ENCODE peak calls at places on chromosomes 12 and 14, in five cellular contexts. L, H, D, G and Q are unnamed samples. For H3K27me3 and H3K4me1, the result is how much of the 10 kb centered on the place peaks cover.

GRCh38 chr12:110816761-110817160 is 30.0 kb upstream of the CCDC63 start:
- DNase-seq in L (no peak), H (no peak), D (no peak), G (no peak), Q (no peak)

GRCh38 chr12:38159591-38160317 is 156.8 kb upstream of the ALG10B start:
- DNase-seq in L (no peak), H (no peak), D (no peak), G (no peak), Q (no peak)

GRCh38 chr12:107127482-107128185 is 34.3 kb upstream of the CRY1 start:
- DNase-seq in L (no peak), H (no peak), D (no peak), G (no peak), Q (no peak)

GRCh38 chr14:103735815-103736545 is 20.4 kb downstream of the ZFYVE21 start:
- DNase-seq in L (no peak), H (no peak), D (no peak), G (no peak), Q (no peak)

GRCh38 chr14:60215127-60215444 is 33.9 kb upstream of the PPM1A start:
- DNase-seq in L (no peak), H (no peak), D (no peak), G (no peak), Q (no peak)

GRCh38 chr12:114926341-114926740 is 242.4 kb upstream of the TBX3 start:
- DNase-seq in L (no peak), H (no peak), D (no peak), G (no peak), Q (no peak)

GRCh38 chr12:122864894-122865253 is 29.6 kb downstream of the HIP1R start:
- DNase-seq in L (no peak), H (no peak), D (no peak), G (no peak), Q (no peak)

GRCh38 chr12:106226884-106227640 is 20.8 kb downstream of the CKAP4 start:
- DNase-seq in L (no peak), H (peak), D (no peak), G (peak), Q (peak)

GRCh38 chr12:24778486-24779304 is 170.2 kb downstream of the BCAT1 start:
- DNase-seq in L (peak), H (peak), D (no peak), G (peak), Q (no peak)

GRCh38 chr12:124758266-124759200 is 105.1 kb downstream of the SCARB1 start:
- DNase-seq in L (no peak), H (no peak), D (no peak), G (no peak), Q (no peak)

GRCh38 chr14:81166126-81166525 is 54.6 kb downstream of the GTF2A1 start:
- DNase-seq in L (no peak), H (no peak), D (no peak), G (no peak), Q (no peak)

GRCh38 chr12:75289678-75290200 is 40.4 kb downstream of the CAPS2 start:
- DNase-seq in L (no peak), H (peak), D (no peak), G (no peak), Q (no peak)

GRCh38 chr12:104958946-104959841 is 1.1 kb upstream of the SLC41A2 start:
- DNase-seq in L (peak), H (no peak), D (no peak), G (peak), Q (no peak)

GRCh38 chr12:69555461-69555860 is 29.8 kb upstream of the CCT2 start:
- DNase-seq in L (peak), H (no peak), D (no peak), G (no peak), Q (no peak)

GRCh38 chr14:69698572-69698971 is 68.4 kb upstream of the SRSF5 start:
- DNase-seq in L (no peak), H (no peak), D (no peak), G (no peak), Q (no peak)
- H3K27ac ChIP-seq in L (no peak), H (no peak), D (peak), G (no peak), Q (no peak)

GRCh38 chr14:59103396-59103795 is 85.1 kb upstream of the DAAM1 start:
- DNase-seq in L (peak), H (no peak), D (no peak), G (no peak), Q (no peak)
- H3K27me3 ChIP-seq in L (under half), H (under half), D (under half), G (under half), Q (under half)

GRCh38 chr12:8577879-8578278 is 34.8 kb downstream of the AICDA start:
- DNase-seq in L (no peak), H (no peak), D (no peak), G (no peak), Q (no peak)

GRCh38 chr12:8581098-8581784 is 31.4 kb downstream of the AICDA start:
- DNase-seq in L (no peak), H (no peak), D (no peak), G (no peak), Q (no peak)
- H3K4me1 ChIP-seq in L (under half), H (under half), D (under half), G (under half), Q (under half)

GRCh38 chr14:91142214-91142668 is 28.4 kb downstream of the DGLUCY start:
- DNase-seq in L (no peak), H (peak), D (no peak), G (no peak), Q (no peak)

GRCh38 chr14:91139776-91140175 is 25.9 kb downstream of the DGLUCY start:
- DNase-seq in L (no peak), H (no peak), D (no peak), G (no peak), Q (no peak)

GRCh38 chr14:91140672-91141071 is 26.8 kb downstream of the DGLUCY start:
- DNase-seq in L (no peak), H (no peak), D (no peak), G (peak), Q (no peak)

GRCh38 chr14:91135039-91135438 is 21.2 kb downstream of the DGLUCY start:
- DNase-seq in L (no peak), H (no peak), D (no peak), G (no peak), Q (no peak)

GRCh38 chr14:91138511-91139359 is 24.9 kb downstream of the DGLUCY start:
- DNase-seq in L (no peak), H (peak), D (no peak), G (peak), Q (peak)
- H3K27ac ChIP-seq in L (no peak), H (no peak), D (no peak), G (no peak), Q (no peak)

DNA sequence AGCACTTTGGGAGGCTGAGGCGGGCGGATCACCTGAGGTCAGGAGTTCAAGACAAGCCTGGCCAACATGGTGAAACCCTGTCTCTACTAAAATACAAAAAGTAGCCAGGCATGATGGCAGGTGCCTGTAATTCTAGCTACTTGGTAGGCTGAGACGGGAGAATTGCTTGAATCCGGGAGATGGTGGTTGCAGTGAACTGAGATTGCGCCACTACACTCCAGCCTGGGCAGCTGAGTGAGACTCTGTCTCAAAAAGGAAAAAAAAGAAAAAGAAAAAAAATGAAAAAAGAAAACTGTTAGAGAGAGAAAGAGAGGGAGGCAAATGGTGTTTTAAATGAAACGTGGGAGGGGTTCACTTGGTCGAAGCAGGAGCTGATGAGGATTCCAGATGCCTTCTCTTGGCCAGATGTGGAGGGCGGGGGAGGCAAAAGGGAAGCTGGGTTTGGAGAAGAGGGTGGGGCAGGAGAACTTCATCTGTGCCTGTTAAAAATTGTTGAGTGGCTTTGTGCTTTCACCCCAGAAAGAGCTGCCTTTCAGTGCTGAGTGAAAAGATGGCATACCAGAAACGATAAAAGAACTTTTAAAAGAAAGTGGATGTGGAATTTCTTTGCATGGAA is 1.1 kb downstream of the EMP1 start:
- DNase-seq in L (no peak), H (no peak), D (peak), G (no peak), Q (no peak)
- H3K27me3 ChIP-seq in L (under half), H (under half), D (under half), G (under half), Q (under half)

DNA sequence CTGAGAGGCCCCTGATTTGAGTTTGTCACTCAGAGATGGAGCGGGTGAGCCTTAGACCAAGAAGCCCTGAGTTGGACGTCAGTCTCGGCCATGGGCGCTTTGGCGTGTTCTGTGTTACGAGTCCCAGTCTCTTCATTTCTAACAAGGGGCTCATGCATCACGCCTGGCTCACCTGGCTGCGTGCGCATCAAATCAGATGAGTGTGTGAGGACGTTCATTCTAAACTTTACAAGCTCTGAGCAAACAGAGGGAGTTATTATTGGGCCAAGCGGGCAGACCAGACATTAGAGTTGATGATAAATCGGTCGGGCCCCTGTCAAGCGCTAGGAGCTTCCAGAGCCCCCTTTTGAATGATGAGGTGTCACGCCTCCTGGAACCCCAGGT is 117.2 kb downstream of the CALM1 start:
- DNase-seq in L (no peak), H (no peak), D (no peak), G (no peak), Q (no peak)
- H3K4me1 ChIP-seq in L (under half), H (under half), D (under half), G (under half), Q (under half)

GRCh38 chr14:68638817-68639517 is 153.9 kb downstream of the ZFP36L1 start:
- DNase-seq in L (no peak), H (no peak), D (no peak), G (no peak), Q (no peak)
- H3K27ac ChIP-seq in L (no peak), H (no peak), D (peak), G (no peak), Q (no peak)

DNA sequence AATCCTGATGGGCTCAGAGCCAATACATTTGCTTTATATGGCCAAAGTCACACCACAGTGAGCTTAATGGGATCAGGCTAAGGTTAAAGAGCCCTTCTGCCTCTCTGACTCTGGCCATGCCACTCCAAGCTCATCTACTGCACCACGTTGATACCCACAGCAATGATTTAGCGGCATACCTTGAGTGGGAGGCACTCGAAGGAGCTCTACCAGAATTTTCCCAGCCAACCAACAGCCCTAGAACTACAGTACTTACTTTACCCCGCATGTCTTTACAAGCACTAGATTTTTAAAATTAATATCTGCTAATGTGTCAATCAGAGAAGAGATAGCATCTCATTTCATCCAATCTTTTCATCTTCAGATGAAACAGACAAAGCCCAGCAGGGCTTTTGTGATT is 300.5 kb downstream of the GRIN2B start:
- DNase-seq in L (no peak), H (no peak), D (no peak), G (no peak), Q (no peak)
- H3K27me3 ChIP-seq in L (under half), H (under half), D (under half), G (under half), Q (under half)

GRCh38 chr12:27003421-27004311 is 10.5 kb downstream of the TM7SF3 start:
- DNase-seq in L (no peak), H (no peak), D (no peak), G (no peak), Q (no peak)

GRCh38 chr12:27000962-27001361 is 13.2 kb downstream of the TM7SF3 start:
- DNase-seq in L (no peak), H (no peak), D (no peak), G (no peak), Q (no peak)

GRCh38 chr12:27002141-27002540 is 12.0 kb downstream of the TM7SF3 start:
- DNase-seq in L (no peak), H (no peak), D (no peak), G (no peak), Q (no peak)

GRCh38 chr12:27005495-27005894 is 8.7 kb downstream of the TM7SF3 start:
- DNase-seq in L (no peak), H (no peak), D (no peak), G (no peak), Q (no peak)

GRCh38 chr12:27001663-27002062 is 12.5 kb downstream of the TM7SF3 start:
- DNase-seq in L (no peak), H (no peak), D (no peak), G (no peak), Q (no peak)
- H3K4me1 ChIP-seq in L (under half), H (under half), D (under half), G (under half), Q (under half)